ENCODE peak calls at places on chromosomes 12 and 14, in ten cellular contexts. One of them, this sample, is unnamed.

GRCh38 chr14:76201162-76201561 is 49.4 kb downstream of the GPATCH2L start:
- DNase-seq in body of pancreas: no peak
- DNase-seq in MV-4-11: no peak
- DNase-seq in stromal cell of bone marrow: peak
- DNase-seq in activated CD4-positive, alpha-beta T cell treated with anti-CD3 and anti-CD28 coated beads for 4 hours: no peak
- DNase-seq in A172: peak
- DNase-seq in astrocyte of the spinal cord: peak
- DNase-seq in sciatic nerve: no peak
- DNase-seq in LoVo: no peak
- DNase-seq in midbrain: no peak
- DNase-seq in this sample: no peak

GRCh38 chr12:116202433-116202832 is 75.1 kb downstream of the MED13L start:
- DNase-seq in body of pancreas: no peak
- DNase-seq in MV-4-11: peak
- DNase-seq in stromal cell of bone marrow: peak
- DNase-seq in activated CD4-positive, alpha-beta T cell treated with anti-CD3 and anti-CD28 coated beads for 4 hours: no peak
- DNase-seq in A172: no peak
- DNase-seq in astrocyte of the spinal cord: peak
- DNase-seq in sciatic nerve: no peak
- DNase-seq in LoVo: no peak
- DNase-seq in midbrain: no peak
- DNase-seq in this sample: no peak

GRCh38 chr14:92553456-92553855 is 39.9 kb downstream of the RIN3 start:
- DNase-seq in body of pancreas: no peak
- DNase-seq in MV-4-11: no peak
- DNase-seq in stromal cell of bone marrow: no peak
- DNase-seq in activated CD4-positive, alpha-beta T cell treated with anti-CD3 and anti-CD28 coated beads for 4 hours: no peak
- DNase-seq in A172: peak
- DNase-seq in astrocyte of the spinal cord: peak
- DNase-seq in sciatic nerve: no peak
- DNase-seq in LoVo: no peak
- DNase-seq in midbrain: no peak
- DNase-seq in this sample: peak

GRCh38 chr12:18810537-18811253 is 72.8 kb downstream of the CAPZA3 start:
- DNase-seq in body of pancreas: no peak
- DNase-seq in MV-4-11: peak
- DNase-seq in stromal cell of bone marrow: no peak
- DNase-seq in activated CD4-positive, alpha-beta T cell treated with anti-CD3 and anti-CD28 coated beads for 4 hours: no peak
- DNase-seq in A172: no peak
- DNase-seq in astrocyte of the spinal cord: no peak
- DNase-seq in sciatic nerve: no peak
- DNase-seq in LoVo: no peak
- DNase-seq in midbrain: no peak
- DNase-seq in this sample: no peak

GRCh38 chr12:131755305-131756113 is 44.6 kb downstream of the SFSWAP start:
- DNase-seq in body of pancreas: no peak
- DNase-seq in MV-4-11: no peak
- DNase-seq in stromal cell of bone marrow: no peak
- DNase-seq in activated CD4-positive, alpha-beta T cell treated with anti-CD3 and anti-CD28 coated beads for 4 hours: peak
- DNase-seq in A172: peak
- DNase-seq in astrocyte of the spinal cord: no peak
- DNase-seq in sciatic nerve: no peak
- DNase-seq in LoVo: peak
- DNase-seq in midbrain: no peak
- DNase-seq in this sample: no peak

GRCh38 chr14:91438845-91439244 is 21.2 kb upstream of the CCDC88C start:
- DNase-seq in body of pancreas: no peak
- DNase-seq in MV-4-11: no peak
- DNase-seq in stromal cell of bone marrow: no peak
- DNase-seq in activated CD4-positive, alpha-beta T cell treated with anti-CD3 and anti-CD28 coated beads for 4 hours: no peak
- DNase-seq in A172: no peak
- DNase-seq in astrocyte of the spinal cord: no peak
- DNase-seq in sciatic nerve: no peak
- DNase-seq in LoVo: no peak
- DNase-seq in midbrain: no peak
- DNase-seq in this sample: no peak

GRCh38 chr12:65894624-65895023 is 70.3 kb downstream of the HMGA2 start:
- DNase-seq in body of pancreas: no peak
- DNase-seq in MV-4-11: no peak
- DNase-seq in stromal cell of bone marrow: no peak
- DNase-seq in activated CD4-positive, alpha-beta T cell treated with anti-CD3 and anti-CD28 coated beads for 4 hours: no peak
- DNase-seq in A172: no peak
- DNase-seq in astrocyte of the spinal cord: no peak
- DNase-seq in sciatic nerve: no peak
- DNase-seq in LoVo: peak
- DNase-seq in midbrain: no peak
- DNase-seq in this sample: no peak

GRCh38 chr12:129701536-129702165 is 202.2 kb downstream of the TMEM132D start:
- DNase-seq in body of pancreas: no peak
- DNase-seq in MV-4-11: no peak
- DNase-seq in stromal cell of bone marrow: no peak
- DNase-seq in activated CD4-positive, alpha-beta T cell treated with anti-CD3 and anti-CD28 coated beads for 4 hours: no peak
- DNase-seq in A172: no peak
- DNase-seq in astrocyte of the spinal cord: no peak
- DNase-seq in sciatic nerve: no peak
- DNase-seq in LoVo: no peak
- DNase-seq in midbrain: no peak
- DNase-seq in this sample: no peak

GRCh38 chr14:56979961-56980360 is 169.7 kb upstream of the OTX2 start:
- DNase-seq in body of pancreas: no peak
- DNase-seq in MV-4-11: peak
- DNase-seq in stromal cell of bone marrow: no peak
- DNase-seq in activated CD4-positive, alpha-beta T cell treated with anti-CD3 and anti-CD28 coated beads for 4 hours: no peak
- DNase-seq in A172: no peak
- DNase-seq in astrocyte of the spinal cord: no peak
- DNase-seq in sciatic nerve: no peak
- DNase-seq in LoVo: no peak
- DNase-seq in midbrain: no peak
- DNase-seq in this sample: no peak

GRCh38 chr12:93773122-93773871 is 96.1 kb downstream of the CRADD start:
- DNase-seq in body of pancreas: no peak
- DNase-seq in MV-4-11: peak
- DNase-seq in stromal cell of bone marrow: no peak
- DNase-seq in activated CD4-positive, alpha-beta T cell treated with anti-CD3 and anti-CD28 coated beads for 4 hours: peak
- DNase-seq in A172: peak
- DNase-seq in astrocyte of the spinal cord: peak
- DNase-seq in sciatic nerve: no peak
- DNase-seq in LoVo: no peak
- DNase-seq in midbrain: no peak
- DNase-seq in this sample: no peak

GRCh38 chr12:111274820-111275219 is 94.1 kb downstream of the PHETA1 start:
- DNase-seq in body of pancreas: no peak
- DNase-seq in MV-4-11: peak
- DNase-seq in stromal cell of bone marrow: no peak
- DNase-seq in activated CD4-positive, alpha-beta T cell treated with anti-CD3 and anti-CD28 coated beads for 4 hours: no peak
- DNase-seq in A172: peak
- DNase-seq in astrocyte of the spinal cord: no peak
- DNase-seq in sciatic nerve: no peak
- DNase-seq in LoVo: no peak
- DNase-seq in midbrain: no peak
- DNase-seq in this sample: no peak

GRCh38 chr12:1808036-1808797 is 12.1 kb upstream of the LRTM2 start:
- DNase-seq in body of pancreas: no peak
- DNase-seq in MV-4-11: no peak
- DNase-seq in stromal cell of bone marrow: no peak
- DNase-seq in activated CD4-positive, alpha-beta T cell treated with anti-CD3 and anti-CD28 coated beads for 4 hours: no peak
- DNase-seq in A172: no peak
- DNase-seq in astrocyte of the spinal cord: no peak
- DNase-seq in sciatic nerve: no peak
- DNase-seq in LoVo: no peak
- DNase-seq in midbrain: no peak
- DNase-seq in this sample: peak

GRCh38 chr12:88658009-88658408 is 77.7 kb upstream of the KITLG start:
- DNase-seq in body of pancreas: no peak
- DNase-seq in MV-4-11: no peak
- DNase-seq in stromal cell of bone marrow: no peak
- DNase-seq in activated CD4-positive, alpha-beta T cell treated with anti-CD3 and anti-CD28 coated beads for 4 hours: no peak
- DNase-seq in A172: peak
- DNase-seq in astrocyte of the spinal cord: no peak
- DNase-seq in sciatic nerve: no peak
- DNase-seq in LoVo: peak
- DNase-seq in midbrain: no peak
- DNase-seq in this sample: no peak

GRCh38 chr14:80395031-80395430 is 183.7 kb upstream of the DIO2 start:
- DNase-seq in body of pancreas: no peak
- DNase-seq in MV-4-11: no peak
- DNase-seq in stromal cell of bone marrow: peak
- DNase-seq in activated CD4-positive, alpha-beta T cell treated with anti-CD3 and anti-CD28 coated beads for 4 hours: no peak
- DNase-seq in A172: no peak
- DNase-seq in astrocyte of the spinal cord: no peak
- DNase-seq in sciatic nerve: no peak
- DNase-seq in LoVo: no peak
- DNase-seq in midbrain: no peak
- DNase-seq in this sample: no peak

GRCh38 chr14:23864856-23865255 is 88.7 kb upstream of the DHRS4 start:
- DNase-seq in body of pancreas: no peak
- DNase-seq in MV-4-11: no peak
- DNase-seq in stromal cell of bone marrow: no peak
- DNase-seq in activated CD4-positive, alpha-beta T cell treated with anti-CD3 and anti-CD28 coated beads for 4 hours: no peak
- DNase-seq in A172: no peak
- DNase-seq in astrocyte of the spinal cord: no peak
- DNase-seq in sciatic nerve: no peak
- DNase-seq in LoVo: no peak
- DNase-seq in midbrain: no peak
- DNase-seq in this sample: no peak

GRCh38 chr14:72104011-72104613 is 171.9 kb downstream of the RGS6 start:
- DNase-seq in body of pancreas: peak
- DNase-seq in MV-4-11: peak
- DNase-seq in stromal cell of bone marrow: no peak
- DNase-seq in activated CD4-positive, alpha-beta T cell treated with anti-CD3 and anti-CD28 coated beads for 4 hours: no peak
- DNase-seq in A172: no peak
- DNase-seq in astrocyte of the spinal cord: no peak
- DNase-seq in sciatic nerve: no peak
- DNase-seq in LoVo: no peak
- DNase-seq in midbrain: peak
- DNase-seq in this sample: no peak

GRCh38 chr12:67354322-67354721 is 85.2 kb downstream of the CAND1 start:
- DNase-seq in body of pancreas: no peak
- DNase-seq in MV-4-11: peak
- DNase-seq in stromal cell of bone marrow: peak
- DNase-seq in activated CD4-positive, alpha-beta T cell treated with anti-CD3 and anti-CD28 coated beads for 4 hours: no peak
- DNase-seq in A172: no peak
- DNase-seq in astrocyte of the spinal cord: no peak
- DNase-seq in sciatic nerve: no peak
- DNase-seq in LoVo: no peak
- DNase-seq in midbrain: no peak
- DNase-seq in this sample: no peak

GRCh38 chr12:124752437-124753229 is 111.0 kb downstream of the SCARB1 start:
- DNase-seq in body of pancreas: no peak
- DNase-seq in MV-4-11: no peak
- DNase-seq in stromal cell of bone marrow: peak
- DNase-seq in activated CD4-positive, alpha-beta T cell treated with anti-CD3 and anti-CD28 coated beads for 4 hours: no peak
- DNase-seq in A172: peak
- DNase-seq in astrocyte of the spinal cord: no peak
- DNase-seq in sciatic nerve: no peak
- DNase-seq in LoVo: no peak
- DNase-seq in midbrain: no peak
- DNase-seq in this sample: no peak

GRCh38 chr12:76085159-76085868 is 829 bp upstream of the NAP1L1 start:
- DNase-seq in body of pancreas: peak
- DNase-seq in MV-4-11: peak
- DNase-seq in stromal cell of bone marrow: no peak
- DNase-seq in activated CD4-positive, alpha-beta T cell treated with anti-CD3 and anti-CD28 coated beads for 4 hours: peak
- DNase-seq in A172: peak
- DNase-seq in astrocyte of the spinal cord: peak
- DNase-seq in sciatic nerve: no peak
- DNase-seq in LoVo: no peak
- DNase-seq in midbrain: no peak
- DNase-seq in this sample: no peak

GRCh38 chr14:100241279-100241678 is 2.3 kb downstream of the YY1 start:
- DNase-seq in body of pancreas: no peak
- DNase-seq in MV-4-11: no peak
- DNase-seq in stromal cell of bone marrow: no peak
- DNase-seq in activated CD4-positive, alpha-beta T cell treated with anti-CD3 and anti-CD28 coated beads for 4 hours: no peak
- DNase-seq in A172: no peak
- DNase-seq in astrocyte of the spinal cord: peak
- DNase-seq in sciatic nerve: no peak
- DNase-seq in LoVo: no peak
- DNase-seq in midbrain: no peak
- DNase-seq in this sample: no peak

GRCh38 chr14:70935135-70935534 is 27.9 kb downstream of the PCNX1 start:
- DNase-seq in body of pancreas: no peak
- DNase-seq in MV-4-11: no peak
- DNase-seq in stromal cell of bone marrow: no peak
- DNase-seq in activated CD4-positive, alpha-beta T cell treated with anti-CD3 and anti-CD28 coated beads for 4 hours: no peak
- DNase-seq in A172: no peak
- DNase-seq in astrocyte of the spinal cord: no peak
- DNase-seq in sciatic nerve: no peak
- DNase-seq in LoVo: no peak
- DNase-seq in midbrain: no peak
- DNase-seq in this sample: no peak

GRCh38 chr12:18141583-18141982 is 51.6 kb upstream of the RERGL start:
- DNase-seq in body of pancreas: no peak
- DNase-seq in MV-4-11: no peak
- DNase-seq in stromal cell of bone marrow: peak
- DNase-seq in activated CD4-positive, alpha-beta T cell treated with anti-CD3 and anti-CD28 coated beads for 4 hours: no peak
- DNase-seq in A172: peak
- DNase-seq in astrocyte of the spinal cord: peak
- DNase-seq in sciatic nerve: no peak
- DNase-seq in LoVo: peak
- DNase-seq in midbrain: no peak
- DNase-seq in this sample: no peak

GRCh38 chr14:90281261-90281660 is 24.9 kb downstream of the PSMC1 start:
- DNase-seq in body of pancreas: no peak
- DNase-seq in MV-4-11: no peak
- DNase-seq in stromal cell of bone marrow: peak
- DNase-seq in activated CD4-positive, alpha-beta T cell treated with anti-CD3 and anti-CD28 coated beads for 4 hours: no peak
- DNase-seq in A172: peak
- DNase-seq in astrocyte of the spinal cord: peak
- DNase-seq in sciatic nerve: no peak
- DNase-seq in LoVo: no peak
- DNase-seq in midbrain: no peak
- DNase-seq in this sample: no peak

GRCh38 chr14:76977793-76978730 is 50.4 kb downstream of the IRF2BPL start:
- DNase-seq in body of pancreas: peak
- DNase-seq in MV-4-11: peak
- DNase-seq in stromal cell of bone marrow: no peak
- DNase-seq in activated CD4-positive, alpha-beta T cell treated with anti-CD3 and anti-CD28 coated beads for 4 hours: peak
- DNase-seq in A172: no peak
- DNase-seq in astrocyte of the spinal cord: peak
- DNase-seq in sciatic nerve: peak
- DNase-seq in LoVo: no peak
- DNase-seq in midbrain: no peak
- DNase-seq in this sample: peak

GRCh38 chr14:88521818-88522217 is 33.0 kb downstream of the PTPN21 start:
- DNase-seq in body of pancreas: no peak
- DNase-seq in MV-4-11: no peak
- DNase-seq in stromal cell of bone marrow: peak
- DNase-seq in activated CD4-positive, alpha-beta T cell treated with anti-CD3 and anti-CD28 coated beads for 4 hours: no peak
- DNase-seq in A172: no peak
- DNase-seq in astrocyte of the spinal cord: no peak
- DNase-seq in sciatic nerve: no peak
- DNase-seq in LoVo: no peak
- DNase-seq in midbrain: no peak
- DNase-seq in this sample: no peak

GRCh38 chr12:121110211-121110940 is 22.3 kb upstream of the P2RX7 start:
- DNase-seq in body of pancreas: peak
- DNase-seq in MV-4-11: peak
- DNase-seq in stromal cell of bone marrow: peak
- DNase-seq in activated CD4-positive, alpha-beta T cell treated with anti-CD3 and anti-CD28 coated beads for 4 hours: peak
- DNase-seq in A172: peak
- DNase-seq in astrocyte of the spinal cord: peak
- DNase-seq in sciatic nerve: peak
- DNase-seq in LoVo: peak
- DNase-seq in midbrain: peak
- DNase-seq in this sample: peak

GRCh38 chr14:95614335-95614734 is 71.9 kb upstream of the TCL1B start:
- DNase-seq in body of pancreas: peak
- DNase-seq in MV-4-11: no peak
- DNase-seq in stromal cell of bone marrow: no peak
- DNase-seq in activated CD4-positive, alpha-beta T cell treated with anti-CD3 and anti-CD28 coated beads for 4 hours: no peak
- DNase-seq in A172: peak
- DNase-seq in astrocyte of the spinal cord: no peak
- DNase-seq in sciatic nerve: no peak
- DNase-seq in LoVo: no peak
- DNase-seq in midbrain: no peak
- DNase-seq in this sample: no peak

GRCh38 chr14:60757617-60758016 is 23.1 kb downstream of the MNAT1 start:
- DNase-seq in body of pancreas: no peak
- DNase-seq in MV-4-11: peak
- DNase-seq in stromal cell of bone marrow: peak
- DNase-seq in activated CD4-positive, alpha-beta T cell treated with anti-CD3 and anti-CD28 coated beads for 4 hours: no peak
- DNase-seq in A172: no peak
- DNase-seq in astrocyte of the spinal cord: peak
- DNase-seq in sciatic nerve: no peak
- DNase-seq in LoVo: no peak
- DNase-seq in midbrain: no peak
- DNase-seq in this sample: no peak